ENCODE peak calls at places on chromosome 17, in five cellular contexts. One of them, this sample, is unnamed.

GRCh38 chr17:61462734-61463067 is 10.5 kb downstream of the TBX4 start:
- DNase-seq in T-helper 17 cell: no peak
- DNase-seq in neuronal stem cell: no peak
- DNase-seq in aorta: no peak
- DNase-seq in putamen: no peak
- DNase-seq in this sample: no peak

GRCh38 chr17:40418428-40418706 is 671 bp upstream of the TOP2A start:
- DNase-seq in T-helper 17 cell: no peak
- DNase-seq in neuronal stem cell: no peak
- DNase-seq in aorta: peak; percentile 64
- DNase-seq in putamen: no peak
- DNase-seq in this sample: peak; percentile 48

GRCh38 chr17:42340691-42341127 is 47.5 kb downstream of the STAT3 start:
- DNase-seq in T-helper 17 cell: no peak
- DNase-seq in neuronal stem cell: no peak
- DNase-seq in aorta: no peak
- DNase-seq in putamen: no peak
- DNase-seq in this sample: no peak

GRCh38 chr17:46154151-46154816 is 38.9 kb downstream of the KANSL1 start:
- DNase-seq in T-helper 17 cell: no peak
- DNase-seq in neuronal stem cell: no peak
- DNase-seq in aorta: no peak
- DNase-seq in putamen: peak; percentile 16
- DNase-seq in this sample: no peak

GRCh38 chr17:79954281-79955166 is 81.1 kb downstream of the TBC1D16 start:
- DNase-seq in T-helper 17 cell: no peak
- DNase-seq in neuronal stem cell: no peak
- DNase-seq in aorta: no peak
- DNase-seq in putamen: no peak
- DNase-seq in this sample: no peak

GRCh38 chr17:76199466-76199865 is 40.8 kb downstream of the RNF157 start:
- DNase-seq in T-helper 17 cell: peak; percentile 44
- DNase-seq in neuronal stem cell: no peak
- DNase-seq in aorta: no peak
- DNase-seq in putamen: no peak
- DNase-seq in this sample: no peak

GRCh38 chr17:38511126-38512108 is 83.2 kb downstream of the ARHGAP23 start:
- DNase-seq in T-helper 17 cell: no peak
- DNase-seq in neuronal stem cell: no peak
- DNase-seq in aorta: no peak
- DNase-seq in putamen: no peak
- DNase-seq in this sample: peak; percentile 44

GRCh38 chr17:44792276-44792675 is 33.5 kb downstream of the ADAM11 start:
- DNase-seq in T-helper 17 cell: no peak
- DNase-seq in neuronal stem cell: no peak
- DNase-seq in aorta: no peak
- DNase-seq in putamen: no peak
- DNase-seq in this sample: no peak

GRCh38 chr17:61486135-61487120 is 34.2 kb downstream of the TBX4 start:
- DNase-seq in T-helper 17 cell: no peak
- DNase-seq in neuronal stem cell: no peak
- DNase-seq in aorta: peak; percentile 30
- DNase-seq in putamen: no peak
- DNase-seq in this sample: peak; percentile 42

GRCh38 chr17:68697850-68698313 is 96.7 kb upstream of the FAM20A start:
- DNase-seq in T-helper 17 cell: no peak
- DNase-seq in neuronal stem cell: no peak
- DNase-seq in aorta: no peak
- DNase-seq in putamen: no peak
- DNase-seq in this sample: peak; percentile 46

GRCh38 chr17:78960945-78961344 is 18.8 kb downstream of the LGALS3BP start:
- DNase-seq in T-helper 17 cell: no peak
- DNase-seq in neuronal stem cell: no peak
- DNase-seq in aorta: no peak
- DNase-seq in putamen: no peak
- DNase-seq in this sample: peak; percentile 56

GRCh38 chr17:2393184-2393953 is 7.5 kb downstream of the MNT start:
- DNase-seq in T-helper 17 cell: peak; percentile 85
- DNase-seq in neuronal stem cell: peak; percentile 87
- DNase-seq in aorta: peak; percentile 94
- DNase-seq in putamen: peak; percentile 90
- DNase-seq in this sample: peak; percentile 98

GRCh38 chr17:69609495-69610315 is 195.2 kb downstream of the MAP2K6 start:
- DNase-seq in T-helper 17 cell: no peak
- DNase-seq in neuronal stem cell: no peak
- DNase-seq in aorta: no peak
- DNase-seq in putamen: no peak
- DNase-seq in this sample: no peak

This sample was measured in left lung.